ENCODE peak calls at places on chromosomes 7 and 10, in eight cellular contexts. A is mucosa of gallbladder; W is kidney tubule cell; S is CD8-positive, alpha-beta memory T cell; E is SIG-M5; L is effector memory CD8-positive, alpha-beta T cell; N is HTR-8/SVneo; Z is natural killer cell treated with Interleukin-12 subunit alpha and Interleukin-12 subunit beta and Interleukin-15 and Interleukin-18, amount 100 ng/mL, for 72 hours. O is an unnamed sample.

GRCh38 chr7:38748056-38748610 is 117.0 kb upstream of the AMPH start:
- DNase-seq in N (no peak), W (peak; percentile 7), L (no peak), A (no peak), S (no peak), Z (no peak), E (no peak), O (no peak)

GRCh38 chr10:624605-625334 is 64.7 kb downstream of the DIP2C start:
- DNase-seq in S (no peak), L (no peak), N (peak; percentile 81), E (no peak), W (peak; percentile 92), Z (no peak), A (peak; percentile 75), O (no peak)

GRCh38 chr7:6709808-6710207 is 3.1 kb upstream of the ZNF12 start:
- DNase-seq in A (no peak), E (no peak), S (no peak), L (no peak), N (no peak), W (no peak), Z (no peak), O (no peak)

GRCh38 chr7:117401293-117402002 is 25.8 kb downstream of the ASZ1 start:
- DNase-seq in L (no peak), E (no peak), N (no peak), S (no peak), A (no peak), W (peak; percentile 41), Z (no peak), O (no peak)

GRCh38 chr7:84297606-84298005 is 103.0 kb upstream of the SEMA3A start:
- DNase-seq in S (no peak), N (no peak), L (no peak), E (no peak), Z (no peak), A (no peak), W (no peak), O (no peak)

GRCh38 chr10:33387720-33388119 is 53.3 kb upstream of the NRP1 start:
- DNase-seq in L (no peak), Z (no peak), E (no peak), S (no peak), W (no peak), A (no peak), N (no peak), O (no peak)

GRCh38 chr10:11653758-11654471 is 42.5 kb upstream of the USP6NL start:
- DNase-seq in W (no peak), N (no peak), L (no peak), A (no peak), Z (no peak), S (no peak), E (no peak), O (no peak)

GRCh38 chr10:82737556-82737955 is 862.6 kb downstream of the NRG3 start:
- DNase-seq in A (no peak), L (no peak), N (no peak), S (no peak), W (no peak), E (no peak), Z (no peak), O (no peak)

GRCh38 chr7:142720981-142721380 is 28.3 kb upstream of the PRSS1 start:
- DNase-seq in N (no peak), S (no peak), A (no peak), L (no peak), E (no peak), Z (no peak), W (no peak), O (no peak)

GRCh38 chr7:959271-959670 is 4.8 kb upstream of the ADAP1 start:
- DNase-seq in A (no peak), L (no peak), Z (no peak), S (no peak), N (no peak), E (no peak), W (no peak), O (no peak)

GRCh38 chr10:80583681-80584080 is 46.0 kb downstream of the SH2D4B start:
- DNase-seq in L (no peak), W (no peak), E (no peak), N (no peak), Z (no peak), A (no peak), S (peak; percentile 3), O (no peak)

GRCh38 chr7:140316165-140316661 is 82.1 kb downstream of the SLC37A3 start:
- DNase-seq in N (peak; percentile 10), Z (no peak), E (no peak), W (peak; percentile 96), L (no peak), S (no peak), A (peak; percentile 84), O (no peak)

GRCh38 chr7:131026297-131027003 is 292.4 kb upstream of the KLF14 start:
- DNase-seq in S (no peak), N (no peak), A (no peak), W (peak; percentile 49), Z (no peak), L (no peak), E (no peak), O (no peak)

GRCh38 chr10:105181616-105182015 is 540.5 kb downstream of the SORCS3 start:
- DNase-seq in A (no peak), Z (no peak), E (no peak), L (no peak), S (no peak), W (no peak), N (no peak), O (no peak)

GRCh38 chr10:10658157-10658556 is 359.5 kb upstream of the CELF2 start:
- DNase-seq in Z (no peak), E (no peak), L (no peak), W (no peak), S (no peak), N (no peak), A (no peak), O (no peak)

GRCh38 chr10:30199376-30200018 is 140.1 kb upstream of the JCAD start:
- DNase-seq in E (no peak), L (no peak), A (no peak), W (no peak), Z (no peak), S (no peak), N (no peak), O (no peak)

GRCh38 chr10:43252166-43252784 is 14.6 kb downstream of the RASGEF1A start:
- DNase-seq in L (no peak), S (no peak), N (no peak), W (no peak), Z (no peak), E (no peak), A (peak; percentile 6), O (no peak)

GRCh38 chr10:131332821-131333220 is 21.3 kb upstream of the TCERG1L start:
- DNase-seq in L (no peak), N (no peak), A (no peak), W (no peak), Z (no peak), S (no peak), E (no peak), O (no peak)

GRCh38 chr7:33425385-33425784 is 296.0 kb downstream of the BBS9 start:
- DNase-seq in N (no peak), Z (no peak), E (no peak), S (no peak), L (no peak), W (no peak), A (no peak), O (no peak)

GRCh38 chr7:149459540-149460433 is 1.1 kb downstream of the ZNF777 start:
- DNase-seq in L (no peak), S (no peak), E (no peak), A (peak; percentile 8), W (peak; percentile 36), Z (no peak), N (peak; percentile 17), O (no peak)

GRCh38 chr7:151381333-151382078 is 28.3 kb downstream of the WDR86 start:
- DNase-seq in L (peak; percentile 39), S (peak; percentile 72), A (no peak), E (no peak), N (no peak), W (no peak), Z (no peak), O (peak; percentile 75)

GRCh38 chr10:90417056-90417455 is 440.8 kb downstream of the HTR7 start:
- DNase-seq in W (peak; percentile 56), S (no peak), Z (no peak), N (no peak), E (no peak), A (no peak), L (no peak), O (no peak)